ENCODE peak calls at places on chromosomes 1 and 21, in ten cellular contexts. C is lower leg skin, H is IMR-90, Q is suprapubic skin, Z is body of pancreas, V is GM12892, A is ovary, R is A549, L is HCT116, D is uterus. M is an unnamed sample.

GRCh38 chr1:13725714-13726175 is 25.8 kb downstream of the PRDM2 start:
- DNase-seq in R (peak; percentile 15), A (no peak), C (no peak), Q (no peak), Z (peak; percentile 15), D (no peak), H (peak; percentile 25), L (peak; percentile 23), V (no peak), M (peak; percentile 53)

GRCh38 chr1:179883739-179884138 is 1.7 kb downstream of the TOR1AIP1 start:
- DNase-seq in A (no peak), D (no peak), C (no peak), L (no peak), Q (no peak), H (peak; percentile 42), V (no peak), Z (no peak), R (no peak), M (no peak)

GRCh38 chr1:29112705-29113406 is 10.8 kb downstream of the TMEM200B start:
- DNase-seq in A (no peak), C (no peak), Z (no peak), Q (no peak), D (no peak), R (no peak), V (no peak), H (no peak), L (no peak), M (no peak)

GRCh38 chr21:44872568-44873355 is 728 bp downstream of the PTTG1IP start:
- DNase-seq in V (no peak), L (no peak), H (peak; percentile 46), D (peak; percentile 41), A (peak; percentile 55), C (no peak), R (no peak), Z (peak; percentile 47), Q (no peak), M (peak; percentile 45)

GRCh38 chr1:64966158-64966963 is at the start of gene JAK1:
- DNase-seq in Q (peak; percentile 92), D (peak; percentile 86), V (peak; percentile 87), L (no peak), Z (peak; percentile 86), C (peak; percentile 63), R (peak; percentile 76), H (peak; percentile 72), A (peak; percentile 94), M (peak; percentile 67)

GRCh38 chr1:8423134-8423701 is 105.3 kb downstream of the SLC45A1 start:
- DNase-seq in Q (no peak), R (peak; percentile 20), D (peak; percentile 42), C (no peak), Z (peak; percentile 39), A (peak; percentile 50), L (no peak), V (no peak), H (no peak), M (no peak)

GRCh38 chr1:173330149-173330951 is 123.2 kb upstream of the TNFSF4 start:
- DNase-seq in A (no peak), C (no peak), R (peak; percentile 18), D (no peak), V (no peak), H (peak; percentile 83), L (no peak), Z (no peak), Q (no peak), M (no peak)

GRCh38 chr1:6052543-6053205 is 7.0 kb downstream of the KCNAB2 start:
- DNase-seq in L (no peak), R (peak; percentile 81), C (peak; percentile 45), Q (no peak), Z (peak; percentile 67), A (peak; percentile 79), D (peak; percentile 37), V (no peak), H (peak; percentile 68), M (peak; percentile 71)

GRCh38 chr1:50452700-50453099 is 29.5 kb upstream of the DMRTA2 start:
- DNase-seq in Z (no peak), Q (no peak), D (no peak), H (no peak), C (no peak), R (no peak), A (no peak), L (no peak), V (no peak), M (no peak)

GRCh38 chr1:14761754-14762153 is 163.3 kb downstream of the KAZN start:
- DNase-seq in L (no peak), Z (no peak), V (no peak), D (no peak), Q (no peak), A (no peak), C (no peak), R (no peak), H (no peak), M (no peak)

GRCh38 chr1:151058682-151059341 is 610 bp downstream of the CDC42SE1 start:
- DNase-seq in C (peak; percentile 59), H (peak; percentile 19), Z (peak; percentile 70), L (no peak), R (no peak), A (peak; percentile 45), V (no peak), D (no peak), Q (peak; percentile 85), M (peak; percentile 93)

GRCh38 chr1:31423418-31423947 is 10.5 kb downstream of the SERINC2 start:
- DNase-seq in H (no peak), L (no peak), A (no peak), Q (no peak), Z (no peak), V (peak; percentile 71), D (no peak), R (no peak), C (no peak), M (no peak)

GRCh38 chr1:67571406-67571805 is 113.6 kb upstream of the GADD45A start:
- DNase-seq in D (no peak), A (no peak), Z (no peak), L (no peak), H (no peak), C (no peak), V (no peak), Q (no peak), R (no peak), M (no peak)

GRCh38 chr1:67572217-67572593 is 112.8 kb upstream of the GADD45A start:
- DNase-seq in A (no peak), Q (no peak), L (no peak), H (no peak), V (no peak), R (no peak), D (no peak), C (no peak), Z (no peak), M (no peak)

GRCh38 chr1:67574221-67574620 is 110.8 kb upstream of the GADD45A start:
- DNase-seq in C (no peak), Z (no peak), V (no peak), H (no peak), Q (no peak), A (no peak), D (no peak), L (no peak), R (no peak), M (no peak)

GRCh38 chr1:67573481-67573880 is 111.5 kb upstream of the GADD45A start:
- DNase-seq in V (no peak), R (no peak), D (no peak), A (no peak), Z (no peak), C (no peak), Q (no peak), L (no peak), H (peak; percentile 54), M (no peak)

DNA sequence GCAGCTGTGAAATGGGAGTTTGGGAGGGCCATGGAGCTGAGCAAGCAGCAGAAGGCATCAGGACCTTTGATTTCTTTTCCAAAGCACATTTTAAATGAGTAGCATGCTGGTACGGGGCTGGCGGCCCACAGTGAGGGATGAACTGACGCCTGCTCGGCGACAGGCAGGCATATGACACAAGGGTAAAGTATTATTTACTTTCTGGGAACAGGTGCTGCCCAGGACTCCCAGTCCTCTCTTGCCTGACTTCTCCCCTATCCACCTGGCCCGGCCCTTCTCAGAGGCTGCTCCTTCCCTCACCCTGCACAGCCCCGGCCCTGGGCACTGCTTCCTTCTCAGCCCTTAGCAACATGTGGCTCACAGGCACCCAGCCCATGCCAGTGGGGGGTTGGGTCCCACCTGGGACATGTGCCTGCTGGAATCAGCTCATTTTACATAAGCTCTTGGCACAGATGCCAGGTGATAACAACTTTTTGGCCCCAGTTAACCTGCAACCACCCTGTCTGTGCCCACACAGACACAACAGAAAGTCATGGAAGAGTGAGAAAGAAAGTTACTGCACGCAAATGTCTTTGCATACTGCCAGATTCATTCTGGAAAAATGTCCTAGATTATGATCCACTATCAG is 112.3 kb upstream of the GADD45A start:
- DNase-seq in Z (peak; percentile 96), R (no peak), A (no peak), H (peak; percentile 36), D (no peak), C (no peak), Q (no peak), V (no peak), L (no peak), M (no peak)
- TF ChIP-seq POLR2A in Z (peak; percentile 62), R (no peak), A (no peak), H (no peak), D (no peak), C (no peak), Q (no peak), V (no peak), L (no peak), M (no peak)

GRCh38 chr1:19439464-19440171 is 45.7 kb downstream of the CAPZB start:
- DNase-seq in R (no peak), Z (no peak), H (no peak), L (no peak), C (no peak), D (no peak), V (no peak), Q (no peak), A (peak; percentile 73), M (peak; percentile 56)
- TF ChIP-seq POLR2A in R (no peak), Z (no peak), H (no peak), L (no peak), C (no peak), D (no peak), V (no peak), Q (no peak), A (no peak), M (no peak)

DNA sequence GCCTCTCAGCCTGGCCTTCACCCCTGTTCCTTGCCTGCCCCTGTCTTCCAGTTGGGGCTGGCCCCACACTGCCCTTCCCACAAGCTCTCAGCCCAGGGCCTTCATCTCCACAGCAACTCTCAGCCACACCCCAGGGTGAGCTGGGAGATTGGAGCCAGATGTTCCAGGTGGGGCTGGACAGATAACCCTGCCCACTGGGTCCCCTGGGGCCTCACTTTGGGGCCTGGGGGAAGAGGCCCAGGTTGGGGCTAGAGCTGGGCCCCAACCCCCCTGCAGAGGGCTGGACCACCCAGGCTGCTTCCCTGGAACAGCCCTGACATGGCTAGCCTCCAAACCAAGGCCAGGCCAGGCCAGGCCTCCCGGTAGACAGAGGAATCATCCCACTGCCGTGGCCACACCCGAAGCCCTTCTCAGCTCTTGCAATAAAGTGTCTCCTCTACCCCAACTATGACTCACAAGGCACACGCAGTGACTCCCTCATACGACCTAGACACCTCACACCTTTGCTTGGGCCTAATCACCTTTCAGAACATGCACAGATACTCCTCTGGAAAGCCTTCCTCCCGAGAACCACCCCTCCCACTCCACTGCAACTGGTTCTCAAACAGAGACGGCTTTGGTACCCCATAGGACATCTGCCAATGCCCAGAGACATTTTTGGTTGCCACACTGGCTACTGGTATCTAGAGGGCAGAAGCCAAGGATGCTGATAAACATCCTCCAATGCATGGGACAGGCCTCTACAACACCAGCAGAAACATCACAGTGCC is 22.2 kb downstream of the SLC2A1 start:
- DNase-seq in L (peak; percentile 75), Q (no peak), R (no peak), D (peak; percentile 37), V (no peak), H (peak; percentile 71), C (no peak), Z (peak; percentile 9), A (peak; percentile 48), M (peak; percentile 45)
- TF ChIP-seq POLR2A in L (no peak), Q (no peak), R (no peak), D (no peak), V (no peak), H (no peak), C (no peak), Z (no peak), A (no peak), M (no peak)

GRCh38 chr1:223714849-223715709 is 2.7 kb downstream of the CAPN2 start:
- DNase-seq in D (no peak), Z (no peak), V (no peak), C (no peak), Q (no peak), R (no peak), H (peak; percentile 96), A (peak; percentile 44), L (peak; percentile 66), M (no peak)
- TF ChIP-seq POLR2A in D (no peak), Z (no peak), V (no peak), C (no peak), Q (no peak), R (no peak), H (no peak), A (no peak), L (no peak), M (no peak)